ENCODE peak calls at places on chromosomes 2 and 18, in five cellular contexts. L is GM23248, P is foreskin keratinocyte, E is hepatocyte, G is stomach. S is an unnamed sample. For H3K4me1, the result is how much of the 10 kb centered on the place peaks cover.

GRCh38 chr2:239127513-239127912 is 273.3 kb downstream of the HDAC4 start:
- DNase-seq in P (no peak), L (no peak), E (no peak), G (no peak), S (peak)

GRCh38 chr18:48032876-48033769 is 102.7 kb upstream of the SMAD2 start:
- DNase-seq in G (no peak), E (peak), P (peak), L (peak), S (no peak)

GRCh38 chr2:128032092-128032491 is 4.2 kb upstream of the SAP130 start:
- DNase-seq in E (no peak), P (no peak), L (no peak), G (no peak), S (no peak)

GRCh38 chr18:77016936-77017335 is 115.6 kb downstream of the MBP start:
- DNase-seq in P (no peak), L (no peak), G (no peak), E (no peak), S (no peak)

GRCh38 chr2:187566712-187567111 is 12.5 kb upstream of the TFPI start:
- DNase-seq in P (no peak), G (no peak), L (no peak), E (no peak), S (no peak)

GRCh38 chr2:74504591-74504990 is 2.9 kb downstream of the PCGF1 start:
- DNase-seq in E (no peak), L (peak), P (no peak), G (no peak), S (no peak)

GRCh38 chr18:12309683-12310198 is 1.7 kb downstream of the TUBB6 start:
- DNase-seq in P (peak), G (no peak), L (peak), E (no peak), S (no peak)

GRCh38 chr2:219662566-219662965 is 35.1 kb downstream of the SLC4A3 start:
- DNase-seq in P (no peak), G (no peak), L (no peak), E (no peak), S (no peak)

GRCh38 chr2:169452080-169452479 is 27.2 kb upstream of the BBS5 start:
- DNase-seq in L (peak), P (no peak), G (no peak), E (peak), S (no peak)

GRCh38 chr2:149613712-149614111 is 26.1 kb upstream of the MMADHC start:
- DNase-seq in L (peak), E (no peak), G (no peak), P (no peak), S (no peak)

GRCh38 chr2:128642316-128642715 is 323.6 kb upstream of the HS6ST1 start:
- DNase-seq in E (no peak), G (peak), P (no peak), L (no peak), S (no peak)

GRCh38 chr2:37993135-37993534 is 68.0 kb downstream of the RMDN2 start:
- DNase-seq in G (no peak), E (peak), P (no peak), L (no peak), S (no peak)

GRCh38 chr2:64491426-64491825 is 32.7 kb upstream of the AFTPH start:
- DNase-seq in P (no peak), E (no peak), G (no peak), L (peak), S (no peak)

GRCh38 chr2:216696751-216697560 is 1.6 kb upstream of the IGFBP5 start:
- DNase-seq in G (no peak), P (no peak), L (peak), E (peak), S (no peak)

GRCh38 chr2:648476-649424 is 28.5 kb downstream of the TMEM18 start:
- DNase-seq in L (no peak), G (peak), P (no peak), E (no peak), S (no peak)

GRCh38 chr2:225788571-225788970 is 389.1 kb downstream of the NYAP2 start:
- DNase-seq in P (no peak), L (no peak), E (no peak), G (no peak), S (no peak)

GRCh38 chr18:12327510-12328178 is 19.6 kb downstream of the TUBB6 start:
- DNase-seq in P (peak), L (peak), E (peak), G (peak), S (peak)

GRCh38 chr18:6876646-6877045 is 147.1 kb downstream of the ARHGAP28 start:
- DNase-seq in G (no peak), E (no peak), P (no peak), L (no peak), S (no peak)

GRCh38 chr2:46520108-46520507 is 40.7 kb downstream of the TMEM247 start:
- DNase-seq in G (no peak), P (no peak), L (no peak), E (no peak), S (no peak)

GRCh38 chr2:240482141-240482540 is 46.7 kb downstream of the GPC1 start:
- DNase-seq in E (peak), P (no peak), L (no peak), G (no peak), S (peak)

GRCh38 chr2:26382534-26382933 is 19.2 kb upstream of the DRC1 start:
- DNase-seq in G (no peak), E (no peak), L (no peak), P (no peak), S (no peak)

GRCh38 chr2:26581991-26582842 is 58.9 kb downstream of the CIB4 start:
- DNase-seq in E (no peak), P (no peak), L (no peak), G (no peak), S (no peak)

GRCh38 chr2:58992062-58992736 is 751.1 kb upstream of the FANCL start:
- DNase-seq in G (no peak), P (no peak), L (peak), E (no peak), S (no peak)

GRCh38 chr2:96095116-96095636 is 21.2 kb downstream of the ADRA2B start:
- DNase-seq in P (no peak), E (no peak), L (no peak), G (peak), S (no peak)

GRCh38 chr2:3606370-3607124 is 11.6 kb downstream of the COLEC11 start:
- DNase-seq in E (no peak), P (no peak), L (no peak), G (peak), S (no peak)

GRCh38 chr18:32049393-32050161 is 31.0 kb downstream of the RNF125 start:
- DNase-seq in E (no peak), G (peak), P (peak), L (peak), S (peak)

GRCh38 chr2:147327636-147328035 is 517.2 kb upstream of the ACVR2A start:
- DNase-seq in E (no peak), L (peak), G (no peak), P (no peak), S (no peak)

GRCh38 chr18:41713969-41714700 is 240.9 kb upstream of the PIK3C3 start:
- DNase-seq in E (no peak), P (no peak), L (no peak), G (no peak), S (no peak)

GRCh38 chr18:68417826-68418225 is 297.1 kb downstream of the TMX3 start:
- DNase-seq in L (peak), E (no peak), P (no peak), G (no peak), S (no peak)

GRCh38 chr2:147062073-147062472 is 782.8 kb upstream of the ACVR2A start:
- DNase-seq in P (no peak), L (no peak), E (no peak), G (no peak), S (no peak)

GRCh38 chr2:104859310-104860130 is 5.6 kb downstream of the POU3F3 start:
- DNase-seq in L (no peak), G (no peak), P (no peak), E (no peak), S (no peak)
- H3K4me1 ChIP-seq in L (under half), G (half or more), P (under half), E (under half), S (under half)

GRCh38 chr2:71333619-71334018 is 2.0 kb downstream of the ZNF638 start:
- DNase-seq in G (no peak), P (no peak), E (no peak), L (peak), S (no peak)

GRCh38 chr2:71339685-71340084 is 8.1 kb downstream of the ZNF638 start:
- DNase-seq in G (no peak), P (no peak), E (no peak), L (no peak), S (no peak)

GRCh38 chr2:71337776-71338175 is 6.2 kb downstream of the ZNF638 start:
- DNase-seq in P (no peak), E (no peak), L (no peak), G (no peak), S (no peak)

GRCh38 chr2:71336384-71336783 is 4.8 kb downstream of the ZNF638 start:
- DNase-seq in E (no peak), L (no peak), G (no peak), P (no peak), S (no peak)

GRCh38 chr2:71336802-71337201 is 5.2 kb downstream of the ZNF638 start:
- DNase-seq in G (no peak), P (no peak), E (no peak), L (peak), S (peak)
- H3K4me1 ChIP-seq in G (half or more), P (under half), E (under half), L (under half), S (half or more)

DNA sequence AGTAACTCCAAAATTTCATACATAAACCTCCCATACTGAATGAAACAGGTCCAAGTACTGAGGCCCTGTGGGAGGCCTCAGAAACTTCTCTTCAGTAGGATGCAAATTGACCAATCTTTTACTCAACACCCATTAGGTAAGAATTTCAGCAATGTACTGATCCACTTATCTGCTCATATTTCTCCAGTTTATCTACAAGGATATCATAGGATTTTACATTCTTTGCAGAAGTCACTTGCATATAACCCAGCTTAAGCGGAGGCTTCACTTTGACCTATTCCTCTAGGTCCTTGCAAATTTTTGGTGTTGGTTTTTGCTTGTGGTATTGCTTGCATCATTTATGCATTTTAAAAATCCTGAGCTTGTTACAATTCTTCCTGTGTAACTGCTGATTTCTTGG is 28.8 kb upstream of the SLC3A1 start:
- DNase-seq in G (no peak), L (no peak), P (no peak), E (no peak), S (no peak)
- H3K4me1 ChIP-seq in G (under half), L (under half), P (under half), E (under half), S (under half)

GRCh38 chr2:9585486-9585885 is 29.9 kb upstream of the ADAM17 start:
- DNase-seq in P (no peak), E (no peak), G (no peak), L (no peak), S (no peak)

GRCh38 chr2:9582624-9583023 is 27.0 kb upstream of the ADAM17 start:
- DNase-seq in L (no peak), P (no peak), G (no peak), E (no peak), S (no peak)

GRCh38 chr2:9590635-9591034 is 35.0 kb upstream of the ADAM17 start:
- DNase-seq in E (no peak), L (peak), P (no peak), G (no peak), S (no peak)

DNA sequence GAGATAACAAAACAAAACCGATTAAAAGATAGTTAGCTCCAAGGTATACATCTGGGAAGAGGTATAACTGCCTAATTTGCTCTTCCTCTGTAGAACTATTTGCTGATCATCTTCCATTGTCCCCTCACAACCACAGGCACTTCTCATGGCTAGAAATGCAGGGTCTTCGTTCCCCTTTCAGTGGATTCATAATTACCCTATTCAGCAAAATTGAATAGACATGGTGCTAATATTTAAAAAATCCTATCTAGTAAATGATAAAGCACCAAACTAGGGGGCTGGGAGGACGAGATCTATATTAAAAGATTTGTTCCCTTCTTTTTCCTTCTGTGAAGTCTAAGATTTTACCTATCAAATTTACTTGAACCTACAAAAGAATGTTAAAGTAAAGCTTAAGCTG is 30.8 kb upstream of the ADAM17 start:
- DNase-seq in G (no peak), P (no peak), L (no peak), E (no peak), S (no peak)
- H3K4me1 ChIP-seq in G (under half), P (under half), L (under half), E (under half), S (under half)